ENCODE peak calls at places on chromosomes 12 and 14, in five cellular contexts. W is dermis microvascular lymphatic vessel endothelial cell, C is adrenal gland, I is psoas muscle, H is MM.1S. P is an unnamed sample.

GRCh38 chr12:43009307-43009706 is 419.8 kb upstream of the PRICKLE1 start:
- DNase-seq in C (no peak), H (no peak), I (no peak), W (peak; percentile 11), P (no peak)

GRCh38 chr12:101597164-101597563 is 2.4 kb downstream of the MYBPC1 start:
- DNase-seq in W (no peak), C (no peak), I (no peak), H (no peak), P (no peak)

GRCh38 chr14:92633724-92634123 is 114.7 kb downstream of the LGMN start:
- DNase-seq in H (no peak), W (no peak), I (no peak), C (no peak), P (no peak)

GRCh38 chr14:38203929-38204716 is 3.6 kb upstream of the SSTR1 start:
- DNase-seq in W (no peak), I (no peak), H (no peak), C (no peak), P (no peak)

GRCh38 chr12:114913871-114914801 is 230.2 kb upstream of the TBX3 start:
- DNase-seq in W (no peak), I (no peak), H (no peak), C (peak; percentile 89), P (no peak)

GRCh38 chr14:52043690-52044089 is 25.2 kb downstream of the NID2 start:
- DNase-seq in H (no peak), I (no peak), W (peak; percentile 49), C (no peak), P (no peak)

GRCh38 chr12:71430756-71431155 is 8.8 kb upstream of the LGR5 start:
- DNase-seq in H (no peak), C (no peak), I (no peak), W (no peak), P (no peak)

GRCh38 chr14:63276492-63277342 is 42.0 kb downstream of the GPHB5 start:
- DNase-seq in W (peak; percentile 58), C (no peak), I (no peak), H (no peak), P (no peak)

GRCh38 chr12:22356231-22356630 is 21.7 kb upstream of the ST8SIA1 start:
- DNase-seq in W (no peak), C (no peak), H (no peak), I (no peak), P (no peak)

GRCh38 chr12:2642176-2642892 is 152.4 kb upstream of the FKBP4 start:
- DNase-seq in W (no peak), H (no peak), I (no peak), C (peak; percentile 23), P (no peak)

GRCh38 chr12:115023279-115023678 is 339.3 kb upstream of the TBX3 start:
- DNase-seq in I (no peak), C (peak; percentile 82), W (no peak), H (no peak), P (no peak)

GRCh38 chr12:19209636-19210035 is 80.1 kb downstream of the PLEKHA5 start:
- DNase-seq in W (no peak), I (no peak), C (no peak), H (no peak), P (no peak)

GRCh38 chr12:65667932-65668331 is 156.4 kb upstream of the HMGA2 start:
- DNase-seq in H (no peak), I (no peak), C (no peak), W (peak; percentile 45), P (no peak)

GRCh38 chr12:91189526-91189925 is 6.9 kb upstream of the DCN start:
- DNase-seq in W (no peak), C (no peak), H (no peak), I (no peak), P (no peak)

P was measured in osteocyte.